ENCODE peak calls at places on chromosome 16, in six cellular contexts. W, L, M, U, J and F are unnamed samples.

GRCh38 chr16:64305663-64306062 is 816.2 kb downstream of the CDH11 start:
- DNase-seq in W (no peak), L (no peak), M (no peak), U (no peak), J (no peak), F (no peak)

GRCh38 chr16:57178793-57179212 is 7.0 kb downstream of the PSME3IP1 start:
- DNase-seq in W (peak), L (no peak), M (no peak), U (no peak), J (no peak), F (no peak)

GRCh38 chr16:49854227-49855203 is 1.4 kb downstream of the ZNF423 start:
- DNase-seq in W (peak), L (no peak), M (peak), U (no peak), J (no peak), F (no peak)

GRCh38 chr16:10964891-10965326 is 20.5 kb downstream of the CLEC16A start:
- DNase-seq in W (no peak), L (no peak), M (no peak), U (no peak), J (no peak), F (no peak)

GRCh38 chr16:65120811-65121721 is 797 bp downstream of the CDH11 start:
- DNase-seq in W (no peak), L (no peak), M (peak), U (peak), J (no peak), F (no peak)

GRCh38 chr16:84874004-84874435 is 54.2 kb downstream of the CRISPLD2 start:
- DNase-seq in W (no peak), L (no peak), M (no peak), U (no peak), J (no peak), F (no peak)

GRCh38 chr16:17277981-17278381 is 192.8 kb downstream of the XYLT1 start:
- DNase-seq in W (peak), L (no peak), M (peak), U (no peak), J (no peak), F (no peak)

GRCh38 chr16:3573146-3573815 is 3.9 kb downstream of the NLRC3 start:
- DNase-seq in W (no peak), L (peak), M (no peak), U (no peak), J (peak), F (no peak)

GRCh38 chr16:10871157-10871991 is 5.6 kb upstream of the CIITA start:
- DNase-seq in W (peak), L (peak), M (no peak), U (peak), J (peak), F (no peak)

GRCh38 chr16:27374794-27375499 is 27.0 kb upstream of the IL21R start:
- DNase-seq in W (peak), L (peak), M (peak), U (peak), J (peak), F (peak)

GRCh38 chr16:83113317-83113716 is 486.5 kb downstream of the CDH13 start:
- DNase-seq in W (peak), L (no peak), M (peak), U (peak), J (peak), F (peak)

GRCh38 chr16:88487920-88488842 is 35.1 kb downstream of the ZFPM1 start:
- DNase-seq in W (no peak), L (no peak), M (no peak), U (no peak), J (no peak), F (no peak)

GRCh38 chr16:87165151-87165550 is 152.0 kb downstream of the C16orf95 start:
- DNase-seq in W (no peak), L (no peak), M (no peak), U (no peak), J (no peak), F (no peak)

GRCh38 chr16:67779256-67780014 is 26.9 kb downstream of the RANBP10 start:
- DNase-seq in W (no peak), L (no peak), M (no peak), U (no peak), J (no peak), F (no peak)

GRCh38 chr16:73063854-73064226 is 15.9 kb upstream of the ZFHX3 start:
- DNase-seq in W (no peak), L (no peak), M (no peak), U (no peak), J (no peak), F (no peak)

GRCh38 chr16:83733301-83733700 is 74.5 kb upstream of the HSBP1 start:
- DNase-seq in W (no peak), L (no peak), M (no peak), U (no peak), J (peak), F (no peak)

GRCh38 chr16:10982430-10983174 is 38.2 kb downstream of the CLEC16A start:
- DNase-seq in W (peak), L (no peak), M (no peak), U (no peak), J (no peak), F (no peak)

GRCh38 chr16:27759947-27760844 is 210.3 kb downstream of the KATNIP start:
- DNase-seq in W (no peak), L (peak), M (no peak), U (no peak), J (peak), F (no peak)

GRCh38 chr16:280991-281659 is 734 bp downstream of the ARHGDIG start:
- DNase-seq in W (no peak), L (no peak), M (no peak), U (no peak), J (no peak), F (no peak)

GRCh38 chr16:81718637-81719036 is 60.5 kb upstream of the PLCG2 start:
- DNase-seq in W (no peak), L (peak), M (no peak), U (no peak), J (peak), F (no peak)

GRCh38 chr16:20726661-20727060 is 15.0 kb downstream of the THUMPD1 start:
- DNase-seq in W (no peak), L (no peak), M (no peak), U (no peak), J (no peak), F (no peak)

GRCh38 chr16:27113341-27113841 is 46.7 kb downstream of the C16orf82 start:
- DNase-seq in W (peak), L (no peak), M (no peak), U (no peak), J (no peak), F (no peak)

GRCh38 chr16:23148166-23148512 is 1.1 kb downstream of the USP31 start:
- DNase-seq in W (peak), L (no peak), M (no peak), U (no peak), J (no peak), F (no peak)

GRCh38 chr16:58196898-58197313 is 1.0 kb downstream of the CSNK2A2 start:
- DNase-seq in W (peak), L (no peak), M (no peak), U (peak), J (peak), F (peak)

GRCh38 chr16:68644715-68645493 is at the start of gene CDH3:
- DNase-seq in W (peak), L (peak), M (peak), U (peak), J (peak), F (no peak)

GRCh38 chr16:49014300-49015188 is 267.1 kb downstream of the CBLN1 start:
- DNase-seq in W (no peak), L (no peak), M (no peak), U (no peak), J (no peak), F (no peak)

GRCh38 chr16:71230122-71230845 is at the start of gene HYDIN:
- DNase-seq in W (peak), L (no peak), M (peak), U (peak), J (peak), F (peak)

GRCh38 chr16:47567321-47567720 is 106.2 kb downstream of the PHKB start:
- DNase-seq in W (no peak), L (peak), M (no peak), U (no peak), J (peak), F (no peak)

GRCh38 chr16:57564571-57565270 is 22.3 kb downstream of the ADGRG5 start:
- DNase-seq in W (no peak), L (no peak), M (no peak), U (peak), J (no peak), F (no peak)

GRCh38 chr16:8854298-8854948 is 14.4 kb downstream of the CARHSP1 start:
- DNase-seq in W (no peak), L (no peak), M (no peak), U (no peak), J (no peak), F (no peak)

GRCh38 chr16:81623365-81624102 is 155.6 kb upstream of the PLCG2 start:
- DNase-seq in W (peak), L (peak), M (peak), U (peak), J (peak), F (no peak)

GRCh38 chr16:11783319-11784047 is 13.6 kb downstream of the ZC3H7A start:
- DNase-seq in W (peak), L (no peak), M (no peak), U (peak), J (peak), F (no peak)

GRCh38 chr16:84999857-85000480 is 11.4 kb downstream of the ZDHHC7 start:
- DNase-seq in W (no peak), L (no peak), M (no peak), U (no peak), J (no peak), F (no peak)

GRCh38 chr16:89201467-89202377 is 1.4 kb upstream of the SLC22A31 start:
- DNase-seq in W (peak), L (no peak), M (peak), U (peak), J (peak), F (peak)

GRCh38 chr16:10037771-10038170 is 144.5 kb downstream of the GRIN2A start:
- DNase-seq in W (no peak), L (no peak), M (no peak), U (peak), J (no peak), F (no peak)

GRCh38 chr16:89324056-89325010 is 106.8 kb downstream of the ZNF778 start:
- DNase-seq in W (peak), L (peak), M (no peak), U (peak), J (no peak), F (no peak)

GRCh38 chr16:69865701-69866100 is 85.4 kb upstream of the CLEC18A start:
- DNase-seq in W (no peak), L (no peak), M (peak), U (peak), J (peak), F (no peak)

GRCh38 chr16:69346683-69347082 is 4.9 kb downstream of the TMED6 start:
- DNase-seq in W (no peak), L (no peak), M (no peak), U (no peak), J (no peak), F (no peak)

GRCh38 chr16:67277294-67277998 is 1.9 kb upstream of the PLEKHG4 start:
- DNase-seq in W (peak), L (peak), M (no peak), U (peak), J (no peak), F (no peak)

GRCh38 chr16:87949071-87949744 is 2.0 kb upstream of the BANP start:
- DNase-seq in W (no peak), L (no peak), M (no peak), U (no peak), J (no peak), F (no peak)